ENCODE peak calls at places on chromosomes 5 and 9, in four cellular contexts. One of them, this sample, is unnamed.

GRCh38 chr9:18190671-18191374 is 283.1 kb upstream of the ADAMTSL1 start:
- DNase-seq in suprapubic skin: no peak
- DNase-seq in colonic mucosa: no peak
- DNase-seq in transverse colon: no peak
- DNase-seq in this sample: no peak

GRCh38 chr5:96692436-96692835 is 30.3 kb downstream of the CAST start:
- DNase-seq in suprapubic skin: no peak
- DNase-seq in colonic mucosa: no peak
- DNase-seq in transverse colon: no peak
- DNase-seq in this sample: no peak

GRCh38 chr5:52840286-52841050 is 52.8 kb downstream of the ITGA1 start:
- DNase-seq in suprapubic skin: no peak
- DNase-seq in colonic mucosa: no peak
- DNase-seq in transverse colon: no peak
- DNase-seq in this sample: peak

GRCh38 chr9:120925535-120926396 is 830 bp downstream of the TRAF1 start:
- DNase-seq in suprapubic skin: no peak
- DNase-seq in colonic mucosa: no peak
- DNase-seq in transverse colon: no peak
- DNase-seq in this sample: peak

GRCh38 chr9:21326526-21327139 is 8.6 kb downstream of the KLHL9 start:
- DNase-seq in suprapubic skin: no peak
- DNase-seq in colonic mucosa: no peak
- DNase-seq in transverse colon: no peak
- DNase-seq in this sample: no peak

GRCh38 chr5:59596586-59597348 is 296.8 kb downstream of the PDE4D start:
- DNase-seq in suprapubic skin: no peak
- DNase-seq in colonic mucosa: no peak
- DNase-seq in transverse colon: no peak
- DNase-seq in this sample: no peak

GRCh38 chr5:45454114-45454513 is 242.1 kb downstream of the HCN1 start:
- DNase-seq in suprapubic skin: no peak
- DNase-seq in colonic mucosa: no peak
- DNase-seq in transverse colon: no peak
- DNase-seq in this sample: peak

GRCh38 chr5:77379558-77380061 is 112.5 kb downstream of the WDR41 start:
- DNase-seq in suprapubic skin: no peak
- DNase-seq in colonic mucosa: no peak
- DNase-seq in transverse colon: no peak
- DNase-seq in this sample: no peak

GRCh38 chr5:76372320-76373054 is 30.6 kb upstream of the IQGAP2 start:
- DNase-seq in suprapubic skin: no peak
- DNase-seq in colonic mucosa: no peak
- DNase-seq in transverse colon: no peak
- DNase-seq in this sample: peak

GRCh38 chr5:112787261-112787660 is 49.6 kb downstream of the APC start:
- DNase-seq in suprapubic skin: no peak
- DNase-seq in colonic mucosa: no peak
- DNase-seq in transverse colon: no peak
- DNase-seq in this sample: no peak

GRCh38 chr5:125129151-125129806 is 382.8 kb upstream of the ZNF608 start:
- DNase-seq in suprapubic skin: no peak
- DNase-seq in colonic mucosa: no peak
- DNase-seq in transverse colon: no peak
- DNase-seq in this sample: no peak
- H3K27ac ChIP-seq in suprapubic skin: no peak
- H3K27ac ChIP-seq in colonic mucosa: no peak
- H3K27ac ChIP-seq in transverse colon: no peak
- H3K27ac ChIP-seq in this sample: no peak

GRCh38 chr9:36575411-36575882 is 2.8 kb downstream of the MELK start:
- DNase-seq in suprapubic skin: no peak
- DNase-seq in colonic mucosa: no peak
- DNase-seq in transverse colon: no peak
- DNase-seq in this sample: no peak
- H3K27ac ChIP-seq in suprapubic skin: no peak
- H3K27ac ChIP-seq in colonic mucosa: no peak
- H3K27ac ChIP-seq in transverse colon: no peak
- H3K27ac ChIP-seq in this sample: no peak

GRCh38 chr5:149801307-149801985 is 71.3 kb downstream of the PPARGC1B start:
- DNase-seq in suprapubic skin: no peak
- DNase-seq in colonic mucosa: no peak
- DNase-seq in transverse colon: no peak
- DNase-seq in this sample: no peak

GRCh38 chr5:149804478-149805450 is 74.7 kb downstream of the PPARGC1B start:
- DNase-seq in suprapubic skin: no peak
- DNase-seq in colonic mucosa: no peak
- DNase-seq in transverse colon: no peak
- DNase-seq in this sample: no peak

GRCh38 chr5:149802008-149802407 is 71.9 kb downstream of the PPARGC1B start:
- DNase-seq in suprapubic skin: no peak
- DNase-seq in colonic mucosa: no peak
- DNase-seq in transverse colon: no peak
- DNase-seq in this sample: no peak

GRCh38 chr5:149803153-149803552 is 73.0 kb downstream of the PPARGC1B start:
- DNase-seq in suprapubic skin: no peak
- DNase-seq in colonic mucosa: no peak
- DNase-seq in transverse colon: no peak
- DNase-seq in this sample: no peak

DNA sequence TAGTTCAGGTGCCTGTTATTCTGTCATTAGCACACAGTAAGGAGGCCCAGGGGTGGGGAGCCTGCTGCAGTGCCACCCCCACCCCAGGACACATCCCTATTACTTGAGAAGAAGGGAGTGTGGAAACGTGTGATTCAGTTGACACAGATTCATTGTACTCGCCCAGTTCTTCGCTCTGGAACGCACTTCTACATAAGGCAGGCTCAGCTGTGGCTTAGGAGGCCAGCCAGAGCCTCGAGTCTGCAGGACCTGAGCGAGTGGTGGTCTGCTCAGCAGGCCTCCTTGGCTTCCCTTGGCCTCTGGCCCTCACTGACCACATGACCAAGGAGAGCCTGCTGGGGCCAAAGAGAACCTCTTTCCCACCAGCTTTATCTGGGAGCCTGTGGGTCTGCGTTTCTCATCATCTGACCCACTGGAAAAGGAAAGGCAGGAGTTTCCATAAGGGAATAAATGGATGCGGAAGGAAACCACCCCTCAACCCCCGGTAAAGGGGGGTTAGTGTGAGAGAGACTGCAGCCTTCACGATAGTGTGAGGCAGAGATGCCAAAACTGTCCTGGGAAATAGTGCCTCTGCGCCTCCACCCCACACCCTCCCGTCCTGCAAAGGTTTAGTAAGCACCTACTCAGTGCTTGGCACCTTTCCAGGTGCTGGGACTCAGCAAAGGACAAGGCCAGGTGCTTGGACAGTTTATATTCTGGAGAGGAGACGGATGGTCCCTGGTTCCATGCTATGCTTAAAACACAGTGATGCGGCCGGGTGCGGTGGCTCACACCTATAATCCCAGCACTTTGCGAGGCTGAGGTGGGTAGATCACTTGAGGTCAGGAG is 73.7 kb downstream of the PPARGC1B start:
- DNase-seq in suprapubic skin: no peak
- DNase-seq in colonic mucosa: no peak
- DNase-seq in transverse colon: no peak
- DNase-seq in this sample: no peak
- H3K27ac ChIP-seq in suprapubic skin: no peak
- H3K27ac ChIP-seq in colonic mucosa: peak
- H3K27ac ChIP-seq in transverse colon: peak
- H3K27ac ChIP-seq in this sample: no peak

GRCh38 chr9:880725-881124 is 39.2 kb downstream of the DMRT1 start:
- DNase-seq in suprapubic skin: no peak
- DNase-seq in colonic mucosa: no peak
- DNase-seq in transverse colon: no peak
- DNase-seq in this sample: no peak
- H3K27ac ChIP-seq in suprapubic skin: no peak
- H3K27ac ChIP-seq in colonic mucosa: no peak
- H3K27ac ChIP-seq in transverse colon: no peak
- H3K27ac ChIP-seq in this sample: no peak

GRCh38 chr9:71822455-71822854 is 54.1 kb upstream of the CEMIP2 start:
- DNase-seq in suprapubic skin: no peak
- DNase-seq in colonic mucosa: no peak
- DNase-seq in transverse colon: no peak
- DNase-seq in this sample: no peak
- H3K27ac ChIP-seq in suprapubic skin: no peak
- H3K27ac ChIP-seq in colonic mucosa: no peak
- H3K27ac ChIP-seq in transverse colon: no peak
- H3K27ac ChIP-seq in this sample: no peak